ENCODE peak calls at places on chromosomes 7 and 10, in ten cellular contexts. One of them, this sample, is unnamed.
A peak's percentile ranks its signal among the peaks of the same experiment; 100 is the strongest.

GRCh38 chr7:95376632-95377380 is 19.4 kb downstream of the PON3 start:
- DNase-seq in WERI-Rb-1: no peak
- DNase-seq in body of pancreas: no peak
- DNase-seq in BE2C: no peak
- DNase-seq in Panc1: no peak
- DNase-seq in heart left ventricle: no peak
- DNase-seq in cardiac fibroblast: no peak
- DNase-seq in astrocyte of the spinal cord: no peak
- DNase-seq in A549: no peak
- DNase-seq in cardiac muscle cell: no peak
- DNase-seq in this sample: no peak

GRCh38 chr10:29119374-29119773 is 169.5 kb upstream of the LYZL1 start:
- DNase-seq in heart left ventricle: no peak
- DNase-seq in A549: no peak
- DNase-seq in Panc1: no peak
- DNase-seq in body of pancreas: peak; percentile 43
- DNase-seq in astrocyte of the spinal cord: no peak
- DNase-seq in cardiac muscle cell: no peak
- DNase-seq in cardiac fibroblast: peak; percentile 38
- DNase-seq in WERI-Rb-1: peak; percentile 16
- DNase-seq in BE2C: peak; percentile 55
- DNase-seq in this sample: no peak

GRCh38 chr7:34928052-34928451 is 109.2 kb downstream of the DPY19L1 start:
- DNase-seq in heart left ventricle: peak; percentile 62
- DNase-seq in WERI-Rb-1: peak; percentile 84
- DNase-seq in Panc1: peak; percentile 10
- DNase-seq in BE2C: peak; percentile 79
- DNase-seq in cardiac muscle cell: peak; percentile 75
- DNase-seq in A549: no peak
- DNase-seq in body of pancreas: peak; percentile 34
- DNase-seq in astrocyte of the spinal cord: peak; percentile 13
- DNase-seq in cardiac fibroblast: peak; percentile 34
- DNase-seq in this sample: peak; percentile 15

GRCh38 chr7:28433604-28434254 is 21.4 kb downstream of the CREB5 start:
- DNase-seq in BE2C: peak; percentile 84
- DNase-seq in body of pancreas: peak; percentile 29
- DNase-seq in A549: no peak
- DNase-seq in cardiac muscle cell: peak; percentile 68
- DNase-seq in Panc1: no peak
- DNase-seq in astrocyte of the spinal cord: peak; percentile 43
- DNase-seq in cardiac fibroblast: peak; percentile 48
- DNase-seq in WERI-Rb-1: no peak
- DNase-seq in heart left ventricle: no peak
- DNase-seq in this sample: no peak

GRCh38 chr10:77531441-77532001 is 106.1 kb downstream of the KCNMA1 start:
- DNase-seq in Panc1: peak; percentile 87
- DNase-seq in WERI-Rb-1: peak; percentile 84
- DNase-seq in body of pancreas: no peak
- DNase-seq in BE2C: peak; percentile 66
- DNase-seq in cardiac fibroblast: peak; percentile 89
- DNase-seq in heart left ventricle: no peak
- DNase-seq in astrocyte of the spinal cord: peak; percentile 85
- DNase-seq in A549: peak; percentile 90
- DNase-seq in cardiac muscle cell: no peak
- DNase-seq in this sample: no peak

GRCh38 chr7:25854608-25855497 is 297.1 kb upstream of the NFE2L3 start:
- DNase-seq in heart left ventricle: no peak
- DNase-seq in WERI-Rb-1: peak; percentile 88
- DNase-seq in cardiac muscle cell: peak; percentile 98
- DNase-seq in BE2C: peak; percentile 86
- DNase-seq in body of pancreas: no peak
- DNase-seq in astrocyte of the spinal cord: peak; percentile 97
- DNase-seq in A549: peak; percentile 89
- DNase-seq in Panc1: no peak
- DNase-seq in cardiac fibroblast: peak; percentile 41
- DNase-seq in this sample: peak; percentile 100

GRCh38 chr10:51029172-51029641 is 45.1 kb upstream of the PRKG1 start:
- DNase-seq in WERI-Rb-1: no peak
- DNase-seq in cardiac muscle cell: no peak
- DNase-seq in A549: no peak
- DNase-seq in body of pancreas: no peak
- DNase-seq in heart left ventricle: no peak
- DNase-seq in Panc1: no peak
- DNase-seq in cardiac fibroblast: peak; percentile 58
- DNase-seq in astrocyte of the spinal cord: no peak
- DNase-seq in BE2C: no peak
- DNase-seq in this sample: no peak

GRCh38 chr7:81638216-81638615 is 131.6 kb downstream of the HGF start:
- DNase-seq in cardiac muscle cell: no peak
- DNase-seq in heart left ventricle: no peak
- DNase-seq in WERI-Rb-1: no peak
- DNase-seq in Panc1: peak; percentile 79
- DNase-seq in astrocyte of the spinal cord: peak; percentile 82
- DNase-seq in A549: peak; percentile 6
- DNase-seq in cardiac fibroblast: peak; percentile 95
- DNase-seq in BE2C: no peak
- DNase-seq in body of pancreas: no peak
- DNase-seq in this sample: peak; percentile 74

GRCh38 chr7:123865517-123866117 is 20.6 kb downstream of the HYAL4 start:
- DNase-seq in Panc1: peak; percentile 59
- DNase-seq in astrocyte of the spinal cord: peak; percentile 76
- DNase-seq in A549: peak; percentile 11
- DNase-seq in cardiac muscle cell: peak; percentile 72
- DNase-seq in WERI-Rb-1: peak; percentile 50
- DNase-seq in cardiac fibroblast: peak; percentile 84
- DNase-seq in body of pancreas: peak; percentile 69
- DNase-seq in heart left ventricle: no peak
- DNase-seq in BE2C: peak; percentile 55
- DNase-seq in this sample: peak; percentile 54

GRCh38 chr7:24392774-24393173 is 108.8 kb downstream of the NPY start:
- DNase-seq in body of pancreas: no peak
- DNase-seq in cardiac fibroblast: no peak
- DNase-seq in WERI-Rb-1: no peak
- DNase-seq in Panc1: no peak
- DNase-seq in A549: no peak
- DNase-seq in heart left ventricle: no peak
- DNase-seq in cardiac muscle cell: no peak
- DNase-seq in BE2C: no peak
- DNase-seq in astrocyte of the spinal cord: no peak
- DNase-seq in this sample: no peak

GRCh38 chr7:84207620-84208019 is 13.0 kb upstream of the SEMA3A start:
- DNase-seq in cardiac fibroblast: no peak
- DNase-seq in cardiac muscle cell: no peak
- DNase-seq in body of pancreas: no peak
- DNase-seq in heart left ventricle: no peak
- DNase-seq in BE2C: no peak
- DNase-seq in WERI-Rb-1: no peak
- DNase-seq in astrocyte of the spinal cord: no peak
- DNase-seq in Panc1: no peak
- DNase-seq in A549: no peak
- DNase-seq in this sample: no peak

GRCh38 chr7:116753130-116753529 is 81.1 kb downstream of the MET start:
- DNase-seq in WERI-Rb-1: no peak
- DNase-seq in Panc1: no peak
- DNase-seq in body of pancreas: no peak
- DNase-seq in cardiac muscle cell: no peak
- DNase-seq in cardiac fibroblast: no peak
- DNase-seq in astrocyte of the spinal cord: no peak
- DNase-seq in A549: no peak
- DNase-seq in BE2C: no peak
- DNase-seq in heart left ventricle: no peak
- DNase-seq in this sample: no peak
- H3K4me3 ChIP-seq in WERI-Rb-1: no peak overlapping the region
- H3K4me3 ChIP-seq in Panc1: no peak overlapping the region
- H3K4me3 ChIP-seq in body of pancreas: no peak overlapping the region
- H3K4me3 ChIP-seq in cardiac muscle cell: no peak overlapping the region
- H3K4me3 ChIP-seq in cardiac fibroblast: no peak overlapping the region
- H3K4me3 ChIP-seq in astrocyte of the spinal cord: no peak overlapping the region
- H3K4me3 ChIP-seq in A549: no peak overlapping the region
- H3K4me3 ChIP-seq in BE2C: no peak overlapping the region
- H3K4me3 ChIP-seq in heart left ventricle: no peak overlapping the region
- H3K4me3 ChIP-seq in this sample: no peak overlapping the region

GRCh38 chr7:113159746-113160339 is 41.5 kb upstream of the SMIM30 start:
- DNase-seq in WERI-Rb-1: peak; percentile 50
- DNase-seq in BE2C: peak; percentile 37
- DNase-seq in astrocyte of the spinal cord: peak; percentile 36
- DNase-seq in heart left ventricle: no peak
- DNase-seq in Panc1: peak; percentile 18
- DNase-seq in cardiac muscle cell: peak; percentile 56
- DNase-seq in cardiac fibroblast: peak; percentile 63
- DNase-seq in body of pancreas: peak; percentile 19
- DNase-seq in A549: peak; percentile 16
- DNase-seq in this sample: no peak
- TF ChIP-seq CTCF in WERI-Rb-1: peak; percentile 71
- TF ChIP-seq CTCF in BE2C: peak; percentile 77
- TF ChIP-seq CTCF in astrocyte of the spinal cord: peak; percentile 79
- TF ChIP-seq CTCF in heart left ventricle: peak; percentile 40
- TF ChIP-seq CTCF in Panc1: peak; percentile 76
- TF ChIP-seq CTCF in cardiac muscle cell: peak; percentile 77
- TF ChIP-seq CTCF in cardiac fibroblast: peak; percentile 70
- TF ChIP-seq CTCF in body of pancreas: peak; percentile 56
- TF ChIP-seq CTCF in A549: peak; percentile 54
- TF ChIP-seq CTCF in this sample: peak; percentile 60

GRCh38 chr10:88990528-88991160 is at the start of gene FAS:
- DNase-seq in cardiac fibroblast: peak; percentile 88
- DNase-seq in Panc1: no peak
- DNase-seq in cardiac muscle cell: peak; percentile 45
- DNase-seq in body of pancreas: peak; percentile 77
- DNase-seq in A549: peak; percentile 69
- DNase-seq in astrocyte of the spinal cord: peak; percentile 64
- DNase-seq in WERI-Rb-1: peak; percentile 39
- DNase-seq in BE2C: peak; percentile 21
- DNase-seq in heart left ventricle: peak; percentile 86
- DNase-seq in this sample: peak; percentile 43

GRCh38 chr10:88991161-88991899 is 732 bp downstream of the FAS start:
- DNase-seq in cardiac muscle cell: peak; percentile 79
- DNase-seq in heart left ventricle: peak; percentile 86
- DNase-seq in cardiac fibroblast: peak; percentile 75
- DNase-seq in BE2C: peak; percentile 28
- DNase-seq in Panc1: no peak
- DNase-seq in astrocyte of the spinal cord: peak; percentile 82
- DNase-seq in A549: peak; percentile 30
- DNase-seq in WERI-Rb-1: peak; percentile 56
- DNase-seq in body of pancreas: peak; percentile 49
- DNase-seq in this sample: no peak

GRCh38 chr10:88987840-88988239 is 2.8 kb upstream of the FAS start:
- DNase-seq in body of pancreas: no peak
- DNase-seq in WERI-Rb-1: no peak
- DNase-seq in astrocyte of the spinal cord: no peak
- DNase-seq in Panc1: no peak
- DNase-seq in A549: no peak
- DNase-seq in cardiac muscle cell: no peak
- DNase-seq in heart left ventricle: no peak
- DNase-seq in cardiac fibroblast: no peak
- DNase-seq in BE2C: no peak
- DNase-seq in this sample: no peak

GRCh38 chr10:88989824-88990527 is 622 bp upstream of the FAS start:
- DNase-seq in cardiac muscle cell: peak; percentile 8
- DNase-seq in WERI-Rb-1: no peak
- DNase-seq in BE2C: no peak
- DNase-seq in heart left ventricle: no peak
- DNase-seq in astrocyte of the spinal cord: peak; percentile 77
- DNase-seq in body of pancreas: no peak
- DNase-seq in Panc1: no peak
- DNase-seq in cardiac fibroblast: peak; percentile 97
- DNase-seq in A549: no peak
- DNase-seq in this sample: no peak

DNA sequence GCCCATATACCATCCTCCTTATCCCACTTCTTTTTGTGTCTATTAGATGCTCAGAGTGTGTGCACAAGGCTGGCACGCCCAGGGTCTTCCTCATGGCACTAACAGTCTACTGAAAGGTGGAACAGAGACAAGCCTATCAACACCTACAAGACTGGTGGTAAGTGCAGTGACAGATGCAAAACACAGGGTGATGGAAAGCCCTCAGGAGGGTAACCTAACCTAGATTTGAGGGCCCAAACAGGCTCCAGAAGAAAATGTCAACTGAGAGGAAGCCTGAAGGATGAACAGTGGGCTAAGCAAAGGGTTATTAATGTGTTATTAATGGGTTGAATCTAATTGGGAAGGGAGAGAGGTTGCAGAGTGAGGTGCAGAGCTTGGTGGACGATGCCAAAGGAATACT is 1.2 kb upstream of the FAS start:
- DNase-seq in Panc1: no peak
- DNase-seq in cardiac fibroblast: no peak
- DNase-seq in heart left ventricle: no peak
- DNase-seq in WERI-Rb-1: no peak
- DNase-seq in BE2C: no peak
- DNase-seq in body of pancreas: no peak
- DNase-seq in cardiac muscle cell: no peak
- DNase-seq in astrocyte of the spinal cord: no peak
- DNase-seq in A549: no peak
- DNase-seq in this sample: no peak
- H3K4me3 ChIP-seq in Panc1: no peak overlapping the region
- H3K4me3 ChIP-seq in cardiac fibroblast: peak overlapping the region; percentile 90
- H3K4me3 ChIP-seq in heart left ventricle: peak overlapping the region; percentile 87
- H3K4me3 ChIP-seq in WERI-Rb-1: no peak overlapping the region
- H3K4me3 ChIP-seq in BE2C: no peak overlapping the region
- H3K4me3 ChIP-seq in body of pancreas: no peak overlapping the region
- H3K4me3 ChIP-seq in cardiac muscle cell: no peak overlapping the region
- H3K4me3 ChIP-seq in astrocyte of the spinal cord: peak overlapping the region; percentile 90
- H3K4me3 ChIP-seq in A549: no peak overlapping the region
- H3K4me3 ChIP-seq in this sample: no peak overlapping the region

GRCh38 chr10:7070950-7071349 is 339.9 kb downstream of the SFMBT2 start:
- DNase-seq in BE2C: no peak
- DNase-seq in body of pancreas: no peak
- DNase-seq in Panc1: no peak
- DNase-seq in cardiac muscle cell: no peak
- DNase-seq in A549: no peak
- DNase-seq in WERI-Rb-1: no peak
- DNase-seq in cardiac fibroblast: no peak
- DNase-seq in heart left ventricle: no peak
- DNase-seq in astrocyte of the spinal cord: no peak
- DNase-seq in this sample: no peak
- TF ChIP-seq CTCF in BE2C: no peak
- TF ChIP-seq CTCF in body of pancreas: no peak
- TF ChIP-seq CTCF in Panc1: no peak
- TF ChIP-seq CTCF in cardiac muscle cell: no peak
- TF ChIP-seq CTCF in A549: no peak
- TF ChIP-seq CTCF in WERI-Rb-1: no peak
- TF ChIP-seq CTCF in cardiac fibroblast: no peak
- TF ChIP-seq CTCF in heart left ventricle: no peak
- TF ChIP-seq CTCF in astrocyte of the spinal cord: no peak
- TF ChIP-seq CTCF in this sample: no peak

GRCh38 chr7:139339698-139340036 is 1.5 kb upstream of the FMC1 start:
- DNase-seq in Panc1: no peak
- DNase-seq in body of pancreas: no peak
- DNase-seq in heart left ventricle: no peak
- DNase-seq in cardiac muscle cell: no peak
- DNase-seq in BE2C: no peak
- DNase-seq in A549: no peak
- DNase-seq in astrocyte of the spinal cord: no peak
- DNase-seq in WERI-Rb-1: no peak
- DNase-seq in cardiac fibroblast: no peak
- DNase-seq in this sample: no peak
- H3K4me3 ChIP-seq in Panc1: peak overlapping the region; percentile 69
- H3K4me3 ChIP-seq in body of pancreas: peak overlapping the region; percentile 0
- H3K4me3 ChIP-seq in heart left ventricle: peak overlapping the region; percentile 88
- H3K4me3 ChIP-seq in cardiac muscle cell: peak overlapping the region; percentile 89
- H3K4me3 ChIP-seq in BE2C: peak overlapping the region; percentile 98
- H3K4me3 ChIP-seq in A549: peak overlapping the region; percentile 83
- H3K4me3 ChIP-seq in astrocyte of the spinal cord: peak overlapping the region; percentile 89
- H3K4me3 ChIP-seq in WERI-Rb-1: peak overlapping the region; percentile 70
- H3K4me3 ChIP-seq in cardiac fibroblast: peak overlapping the region; percentile 96
- H3K4me3 ChIP-seq in this sample: peak overlapping the region; percentile 62

This sample was measured in LNCaP clone FGC.